ENCODE peak calls at places on chromosomes 11 and 22, in nine cellular contexts. A is H9, O is endothelial cell of umbilical vein, H is OCI-LY7, Q is PC-9, Z is neural progenitor cell, T is fibroblast of lung, K is IMR-90, S is astrocyte. U is an unnamed sample.

GRCh38 chr11:27701262-27702105 is 1.2 kb upstream of the BDNF start:
- DNase-seq in Q (no peak), O (peak; percentile 59), H (no peak), T (peak; percentile 69), Z (peak; percentile 55), A (no peak), S (peak; percentile 74), K (peak; percentile 89), U (peak; percentile 20)

GRCh38 chr22:50625568-50626313 is 2.2 kb downstream of the ARSA start:
- DNase-seq in H (no peak), K (no peak), S (no peak), Q (no peak), Z (peak; percentile 50), T (no peak), O (no peak), A (peak; percentile 73), U (peak; percentile 73)

GRCh38 chr22:35966314-35967045 is 62.1 kb downstream of the RBFOX2 start:
- DNase-seq in O (no peak), A (no peak), K (peak; percentile 35), Z (no peak), T (no peak), S (peak; percentile 74), H (no peak), Q (no peak), U (no peak)

GRCh38 chr11:68255526-68255925 is 16.2 kb downstream of the C11orf24 start:
- DNase-seq in Z (no peak), O (no peak), Q (no peak), A (no peak), K (no peak), T (no peak), H (no peak), S (no peak), U (no peak)

GRCh38 chr11:23688835-23689234 is 808.0 kb upstream of the LUZP2 start:
- DNase-seq in O (peak; percentile 16), A (no peak), S (peak; percentile 15), Z (no peak), K (peak; percentile 70), T (peak; percentile 26), H (no peak), Q (no peak), U (no peak)

GRCh38 chr11:86172894-86173293 is 71.7 kb upstream of the EED start:
- DNase-seq in Q (peak; percentile 88), H (no peak), O (peak; percentile 60), K (peak; percentile 55), T (no peak), A (no peak), Z (peak; percentile 18), S (peak; percentile 87), U (no peak)

GRCh38 chr11:118660646-118661424 is 18.6 kb downstream of the TREH start:
- DNase-seq in O (no peak), A (peak; percentile 36), K (no peak), Z (no peak), S (no peak), T (no peak), H (no peak), Q (no peak), U (no peak)

GRCh38 chr11:118263694-118264567 is at the start of gene MPZL2:
- DNase-seq in T (no peak), O (peak; percentile 57), Z (peak; percentile 63), H (no peak), A (peak; percentile 74), Q (peak; percentile 94), K (no peak), S (no peak), U (peak; percentile 76)

GRCh38 chr11:110761994-110762393 is 49.8 kb upstream of the ARHGAP20 start:
- DNase-seq in A (no peak), O (peak; percentile 65), K (no peak), H (no peak), Q (no peak), Z (no peak), S (no peak), T (no peak), U (no peak)

GRCh38 chr22:37708580-37709444 is 12.0 kb downstream of the TRIOBP start:
- DNase-seq in H (no peak), S (no peak), Q (no peak), K (no peak), O (no peak), T (no peak), A (no peak), Z (no peak), U (no peak)

GRCh38 chr11:69958308-69958707 is 119.8 kb upstream of the ANO1 start:
- DNase-seq in Q (no peak), T (peak; percentile 58), Z (no peak), H (no peak), O (no peak), S (peak; percentile 89), K (peak; percentile 93), A (no peak), U (no peak)

GRCh38 chr22:25900880-25901279 is 158.9 kb downstream of the MYO18B start:
- DNase-seq in S (no peak), A (no peak), K (no peak), O (no peak), Q (no peak), T (no peak), Z (no peak), H (no peak), U (peak; percentile 29)

GRCh38 chr11:75347781-75348613 is 3.5 kb downstream of the ARRB1 start:
- DNase-seq in Q (peak; percentile 73), S (peak; percentile 94), K (peak; percentile 98), H (no peak), Z (no peak), T (peak; percentile 98), A (peak; percentile 30), O (peak; percentile 94), U (no peak)

GRCh38 chr11:129298990-129299389 is 76.7 kb upstream of the BARX2 start:
- DNase-seq in Q (no peak), O (no peak), H (no peak), S (peak; percentile 28), T (no peak), A (no peak), Z (no peak), K (no peak), U (no peak)

GRCh38 chr11:72238040-72238450 is 5.9 kb downstream of the PHOX2A start:
- DNase-seq in Q (peak; percentile 46), T (peak; percentile 68), O (peak; percentile 51), Z (peak; percentile 90), S (peak; percentile 45), H (peak; percentile 72), K (peak; percentile 67), A (peak; percentile 97), U (peak; percentile 95)

GRCh38 chr11:134626032-134626431 is 214.0 kb upstream of the B3GAT1 start:
- DNase-seq in Z (no peak), Q (no peak), H (no peak), O (no peak), T (no peak), S (no peak), A (no peak), K (no peak), U (no peak)

GRCh38 chr22:47294222-47294532 is 531.7 kb downstream of the TBC1D22A start:
- DNase-seq in Q (no peak), S (peak; percentile 57), H (no peak), T (peak; percentile 96), Z (no peak), K (peak; percentile 52), A (no peak), O (no peak), U (no peak)

GRCh38 chr11:30879322-30880020 is 293.3 kb upstream of the MPPED2 start:
- DNase-seq in O (peak; percentile 83), S (no peak), Q (no peak), A (no peak), K (no peak), Z (no peak), T (peak; percentile 21), H (no peak), U (no peak)

GRCh38 chr11:3859373-3859881 is 4.0 kb downstream of the STIM1 start:
- DNase-seq in Z (no peak), K (no peak), S (no peak), Q (no peak), T (no peak), A (peak; percentile 56), H (peak; percentile 76), O (no peak), U (peak; percentile 42)
- H3K4me1 ChIP-seq in Z (peaks cover 25% of the 10 kb centered on the region), K (peaks cover 17% of the 10 kb centered on the region), S (peaks cover 12% of the 10 kb centered on the region), Q (peaks cover 45% of the 10 kb centered on the region), T (peaks cover 3% of the 10 kb centered on the region), A (peaks cover 7% of the 10 kb centered on the region), H (peaks cover 72% of the 10 kb centered on the region), O (peaks cover 21% of the 10 kb centered on the region), U (peaks cover 39% of the 10 kb centered on the region)

GRCh38 chr22:21624880-21625791 is 4.7 kb downstream of the YDJC start:
- DNase-seq in S (no peak), H (no peak), A (no peak), T (no peak), Z (no peak), K (no peak), Q (no peak), O (no peak), U (no peak)
- H4K20me1 ChIP-seq in S (peaks cover 80% of the 10 kb centered on the region), H (peaks cover 3% of the 10 kb centered on the region), A (no peaks in the 10 kb centered on the region), T (no peaks in the 10 kb centered on the region), Z (peaks cover 83% of the 10 kb centered on the region), K (peaks cover 72% of the 10 kb centered on the region), Q (peaks cover 53% of the 10 kb centered on the region), O (no peaks in the 10 kb centered on the region), U (peaks cover 58% of the 10 kb centered on the region)

GRCh38 chr22:38843716-38844660 is at the start of gene NPTXR:
- DNase-seq in K (peak; percentile 31), T (peak; percentile 34), Q (no peak), Z (peak; percentile 89), A (peak; percentile 64), O (peak; percentile 16), S (no peak), H (no peak), U (peak; percentile 69)

GRCh38 chr22:38844661-38845367 is 986 bp upstream of the NPTXR start:
- DNase-seq in S (peak; percentile 86), Q (no peak), A (no peak), O (no peak), H (no peak), T (no peak), Z (no peak), K (no peak), U (no peak)

GRCh38 chr22:38841635-38842034 is 2.2 kb downstream of the NPTXR start:
- DNase-seq in O (no peak), H (no peak), S (no peak), T (no peak), K (no peak), Q (no peak), Z (no peak), A (no peak), U (no peak)

GRCh38 chr22:38842512-38843200 is 1.2 kb downstream of the NPTXR start:
- DNase-seq in O (no peak), H (no peak), A (no peak), Z (no peak), S (no peak), K (no peak), T (no peak), Q (no peak), U (no peak)

GRCh38 chr22:38843201-38843715 is 570 bp downstream of the NPTXR start:
- DNase-seq in O (peak; percentile 64), Z (peak; percentile 89), A (peak; percentile 52), S (peak; percentile 72), K (peak; percentile 81), T (peak; percentile 83), Q (peak; percentile 64), H (no peak), U (peak; percentile 73)
- TF ChIP-seq CTCF in O (peak; percentile 40), Z (peak; percentile 39), A (peak; percentile 37), S (no peak), K (peak; percentile 45), T (peak; percentile 6), Q (no peak), H (no peak), U (no peak)

GRCh38 chr11:44621784-44622183 is 56.3 kb downstream of the CD82 start:
- DNase-seq in T (no peak), Q (no peak), O (no peak), S (no peak), Z (no peak), H (no peak), A (no peak), K (no peak), U (no peak)
- H3K4me1 ChIP-seq in T (no peaks in the 10 kb centered on the region), Q (no peaks in the 10 kb centered on the region), O (peaks cover 23% of the 10 kb centered on the region), S (no peaks in the 10 kb centered on the region), Z (peaks cover 7% of the 10 kb centered on the region), H (no peaks in the 10 kb centered on the region), A (no peaks in the 10 kb centered on the region), K (no peaks in the 10 kb centered on the region), U (peaks cover 8% of the 10 kb centered on the region)

U was measured in GM23338.